ENCODE peak calls at places on chromosomes 16 and 17, in nine cellular contexts. H is IMR-90, Q is stomach, X is body of pancreas, G is H1, V is heart left ventricle, O is thyroid gland, D is breast epithelium, Z is A549. M is an unnamed sample. For H3K9me3, the result is how much of the 10 kb centered on the place peaks cover.

GRCh38 chr17:688100-688989 is 26.3 kb downstream of the VPS53 start:
- DNase-seq in H (peak), Q (no peak), X (no peak), G (no peak), V (no peak), O (no peak), D (no peak), Z (no peak), M (no peak)

GRCh38 chr16:85579199-85579598 is 33.9 kb upstream of the GSE1 start:
- DNase-seq in H (no peak), Q (no peak), X (no peak), G (no peak), V (no peak), O (no peak), D (no peak), Z (no peak), M (no peak)

GRCh38 chr17:50211249-50212120 is 10.1 kb upstream of the COL1A1 start:
- DNase-seq in H (no peak), Q (no peak), X (no peak), G (peak), V (no peak), O (no peak), D (no peak), Z (no peak), M (peak)

GRCh38 chr17:47117386-47117785 is 71.7 kb downstream of the CDC27 start:
- DNase-seq in H (no peak), Q (no peak), X (no peak), G (no peak), V (no peak), O (no peak), D (no peak), Z (no peak), M (no peak)

GRCh38 chr16:70480127-70481105 is 26.0 kb downstream of the FCSK start:
- DNase-seq in H (no peak), Q (no peak), X (no peak), G (no peak), V (no peak), O (no peak), D (no peak), Z (no peak), M (no peak)

GRCh38 chr17:73203135-73203787 is 10.4 kb downstream of the COG1 start:
- DNase-seq in H (no peak), Q (peak), X (peak), G (no peak), V (peak), O (no peak), D (peak), Z (no peak), M (peak)

GRCh38 chr17:41620583-41621434 is 3.6 kb downstream of the KRT17 start:
- DNase-seq in H (no peak), Q (no peak), X (no peak), G (no peak), V (no peak), O (no peak), D (peak), Z (no peak), M (no peak)

GRCh38 chr16:50547944-50548658 is at the start of gene NKD1:
- DNase-seq in H (peak), Q (peak), X (peak), G (peak), V (peak), O (peak), D (peak), Z (peak), M (peak)

GRCh38 chr16:17354121-17354750 is 116.5 kb downstream of the XYLT1 start:
- DNase-seq in H (no peak), Q (no peak), X (no peak), G (no peak), V (no peak), O (no peak), D (no peak), Z (no peak), M (no peak)

GRCh38 chr17:69480197-69480596 is 65.7 kb downstream of the MAP2K6 start:
- DNase-seq in H (no peak), Q (no peak), X (no peak), G (no peak), V (no peak), O (no peak), D (peak), Z (no peak), M (no peak)

GRCh38 chr16:50644730-50645129 is 36.4 kb downstream of the SNX20 start:
- DNase-seq in H (no peak), Q (peak), X (no peak), G (no peak), V (no peak), O (peak), D (no peak), Z (no peak), M (peak)

GRCh38 chr17:43591750-43592562 is 45.8 kb upstream of the ETV4 start:
- DNase-seq in H (peak), Q (peak), X (no peak), G (no peak), V (peak), O (peak), D (peak), Z (no peak), M (peak)

GRCh38 chr16:88338111-88338510 is 44.6 kb upstream of the ZNF469 start:
- DNase-seq in H (no peak), Q (no peak), X (no peak), G (peak), V (no peak), O (no peak), D (no peak), Z (no peak), M (no peak)

GRCh38 chr17:8118769-8119574 is 658 bp upstream of the ALOXE3 start:
- DNase-seq in H (peak), Q (peak), X (peak), G (peak), V (peak), O (peak), D (peak), Z (peak), M (peak)

GRCh38 chr16:81675662-81676535 is 103.2 kb upstream of the PLCG2 start:
- DNase-seq in H (no peak), Q (no peak), X (no peak), G (no peak), V (no peak), O (peak), D (no peak), Z (no peak), M (no peak)

GRCh38 chr16:50036426-50036825 is 11.4 kb downstream of the CNEP1R1 start:
- DNase-seq in H (no peak), Q (no peak), X (no peak), G (no peak), V (no peak), O (no peak), D (no peak), Z (no peak), M (no peak)

GRCh38 chr17:51434434-51435170 is 174.3 kb downstream of the UTP18 start:
- DNase-seq in H (no peak), Q (no peak), X (no peak), G (no peak), V (no peak), O (no peak), D (no peak), Z (no peak), M (no peak)

DNA sequence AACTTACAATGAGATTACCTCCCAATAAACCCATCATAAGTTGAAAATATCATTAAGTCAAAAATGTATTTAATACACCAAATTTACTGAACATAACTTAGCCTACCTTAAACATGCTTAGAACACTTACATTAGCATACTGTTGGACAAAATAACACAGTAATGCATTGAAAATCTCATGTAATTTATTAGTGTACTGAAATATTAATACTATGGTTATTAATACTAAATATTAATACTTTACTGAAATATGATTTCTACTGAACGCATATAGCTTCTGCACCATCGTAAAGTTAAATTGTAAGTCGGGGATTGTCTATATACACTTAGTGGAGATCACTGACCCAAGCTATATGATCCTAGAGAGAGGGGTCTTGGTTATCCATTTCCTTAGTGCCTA is 4.3 kb downstream of the USP32 start:
- DNase-seq in H (no peak), Q (no peak), X (no peak), G (no peak), V (no peak), O (no peak), D (no peak), Z (no peak), M (no peak)
- H3K27ac ChIP-seq in H (no peak), Q (no peak), X (no peak), G (no peak), V (no peak), O (no peak), D (no peak), Z (no peak), M (no peak)

GRCh38 chr17:81347437-81347836 is 47.8 kb upstream of the BAHCC1 start:
- DNase-seq in H (no peak), Q (no peak), X (no peak), G (no peak), V (no peak), O (no peak), D (no peak), Z (no peak), M (no peak)

GRCh38 chr17:81350320-81350686 is 45.0 kb upstream of the BAHCC1 start:
- DNase-seq in H (no peak), Q (no peak), X (no peak), G (no peak), V (no peak), O (no peak), D (no peak), Z (no peak), M (no peak)

GRCh38 chr17:81348097-81349055 is 46.9 kb upstream of the BAHCC1 start:
- DNase-seq in H (no peak), Q (peak), X (peak), G (no peak), V (no peak), O (no peak), D (no peak), Z (no peak), M (no peak)

GRCh38 chr17:81346908-81347349 is 48.3 kb upstream of the BAHCC1 start:
- DNase-seq in H (no peak), Q (no peak), X (no peak), G (no peak), V (no peak), O (no peak), D (no peak), Z (no peak), M (no peak)

GRCh38 chr17:81349397-81350319 is 45.6 kb upstream of the BAHCC1 start:
- DNase-seq in H (no peak), Q (no peak), X (no peak), G (no peak), V (no peak), O (no peak), D (no peak), Z (no peak), M (no peak)
- TF ChIP-seq POLR2A in H (no peak), Q (no peak), X (no peak), G (no peak), V (no peak), O (no peak), D (no peak), Z (no peak), M (no peak)

GRCh38 chr17:18000044-18000443 is 27.4 kb downstream of the DRC3 start:
- DNase-seq in H (no peak), Q (no peak), X (no peak), G (no peak), V (no peak), O (no peak), D (no peak), Z (no peak), M (no peak)

GRCh38 chr17:17999364-18000007 is 26.8 kb downstream of the DRC3 start:
- DNase-seq in H (peak), Q (no peak), X (no peak), G (no peak), V (no peak), O (no peak), D (no peak), Z (no peak), M (no peak)

GRCh38 chr17:18002171-18002570 is 29.5 kb downstream of the DRC3 start:
- DNase-seq in H (peak), Q (no peak), X (no peak), G (no peak), V (no peak), O (no peak), D (no peak), Z (no peak), M (no peak)

GRCh38 chr17:17994770-17995169 is 22.1 kb downstream of the DRC3 start:
- DNase-seq in H (no peak), Q (no peak), X (no peak), G (no peak), V (peak), O (no peak), D (no peak), Z (no peak), M (no peak)

GRCh38 chr17:17998934-17999333 is 26.3 kb downstream of the DRC3 start:
- DNase-seq in H (no peak), Q (no peak), X (no peak), G (no peak), V (no peak), O (no peak), D (no peak), Z (no peak), M (no peak)
- H3K9me3 ChIP-seq in H (under half), Q (under half), X (under half), G (under half), V (under half), O (under half), D (under half), Z (under half), M (under half)

DNA sequence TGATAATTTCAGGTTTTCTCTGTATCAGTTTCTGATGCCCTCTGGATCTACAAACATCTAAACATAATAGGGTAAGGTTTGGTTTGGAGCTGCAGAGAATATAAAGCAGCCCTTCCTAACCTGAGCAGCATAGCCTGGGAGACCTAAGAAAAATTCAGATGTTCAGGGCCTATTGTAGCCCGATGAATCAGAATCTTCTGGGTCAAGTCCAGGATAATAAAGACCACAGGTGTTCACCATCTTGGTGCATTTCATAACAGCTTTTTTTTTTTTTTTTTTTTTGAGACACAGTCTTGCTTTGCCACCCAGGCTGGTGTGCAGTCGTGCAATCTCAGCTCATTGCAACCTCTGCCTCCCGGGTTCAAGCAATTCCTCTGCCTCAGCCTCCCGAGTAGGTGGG is 19.7 kb upstream of the ARHGAP17 start:
- DNase-seq in H (peak), Q (no peak), X (no peak), G (no peak), V (no peak), O (no peak), D (no peak), Z (no peak), M (no peak)
- H3K27ac ChIP-seq in H (no peak), Q (no peak), X (no peak), G (no peak), V (no peak), O (no peak), D (no peak), Z (no peak), M (no peak)

GRCh38 chr16:30075503-30076275 is at the start of gene PPP4C:
- DNase-seq in H (peak), Q (peak), X (peak), G (peak), V (peak), O (peak), D (peak), Z (peak), M (peak)
- TF ChIP-seq POLR2A in H (peak), Q (peak), X (peak), G (no peak), V (peak), O (peak), D (peak), Z (peak), M (peak)

M was measured in adrenal gland.